ENCODE peak calls at places on chromosomes 11 and 22, in five cellular contexts. C is EL, N is T-cell, U is endothelial cell, Q is HepG2. Y is an unnamed sample.

GRCh38 chr11:109856958-109857357 is 236.2 kb upstream of the ZC3H12C start:
- DNase-seq in C (peak), N (no peak), U (no peak), Q (no peak), Y (no peak)

GRCh38 chr11:15101072-15101701 is 13.5 kb upstream of the INSC start:
- DNase-seq in C (peak), N (peak), U (peak), Q (peak), Y (peak)

GRCh38 chr11:9776203-9776602 is 112.3 kb downstream of the SWAP70 start:
- DNase-seq in C (no peak), N (no peak), U (no peak), Q (no peak), Y (no peak)

GRCh38 chr11:32581556-32581955 is 2.1 kb upstream of the EIF3M start:
- DNase-seq in C (no peak), N (no peak), U (no peak), Q (no peak), Y (no peak)

GRCh38 chr11:112302226-112302868 is 41.7 kb upstream of the PLET1 start:
- DNase-seq in C (peak), N (no peak), U (no peak), Q (no peak), Y (no peak)

GRCh38 chr11:27447288-27447914 is 25.2 kb downstream of the LGR4 start:
- DNase-seq in C (peak), N (no peak), U (no peak), Q (no peak), Y (no peak)

GRCh38 chr22:48586799-48587185 is 1240.9 kb downstream of the BRD1 start:
- DNase-seq in C (no peak), N (no peak), U (no peak), Q (no peak), Y (no peak)

GRCh38 chr11:128843198-128843766 is 23.8 kb downstream of the KCNJ1 start:
- DNase-seq in C (no peak), N (no peak), U (no peak), Q (no peak), Y (no peak)

GRCh38 chr22:38748487-38749136 is 7.2 kb downstream of the SUN2 start:
- DNase-seq in C (no peak), N (no peak), U (no peak), Q (no peak), Y (no peak)

GRCh38 chr11:68128682-68129327 is 7.6 kb upstream of the CHKA start:
- DNase-seq in C (peak), N (no peak), U (no peak), Q (peak), Y (no peak)

GRCh38 chr11:69862331-69862761 is 43.1 kb upstream of the FGF3 start:
- DNase-seq in C (no peak), N (no peak), U (no peak), Q (no peak), Y (no peak)

GRCh38 chr11:46039990-46040389 is 81.3 kb downstream of the PHF21A start:
- DNase-seq in C (peak), N (no peak), U (no peak), Q (no peak), Y (no peak)

GRCh38 chr11:29217901-29218300 is 798.9 kb downstream of the KCNA4 start:
- DNase-seq in C (no peak), N (no peak), U (no peak), Q (no peak), Y (no peak)

GRCh38 chr11:18699848-18700261 is 1.3 kb downstream of the TMEM86A start:
- DNase-seq in C (no peak), N (no peak), U (no peak), Q (no peak), Y (no peak)

GRCh38 chr22:22671506-22671905 is 27.1 kb downstream of the GGTLC2 start:
- DNase-seq in C (no peak), N (no peak), U (no peak), Q (no peak), Y (no peak)

GRCh38 chr11:132022718-132023117 is 652.3 kb downstream of the NTM start:
- DNase-seq in C (peak), N (no peak), U (no peak), Q (no peak), Y (no peak)

GRCh38 chr11:105636496-105636895 is 26.6 kb downstream of the GRIA4 start:
- DNase-seq in C (no peak), N (no peak), U (no peak), Q (no peak), Y (no peak)

GRCh38 chr11:26953770-26954392 is 40.0 kb upstream of the FIBIN start:
- DNase-seq in C (peak), N (no peak), U (no peak), Q (no peak), Y (no peak)

GRCh38 chr11:131430466-131431176 is 60.2 kb downstream of the NTM start:
- DNase-seq in C (no peak), N (no peak), U (no peak), Q (no peak), Y (no peak)

GRCh38 chr11:72227316-72228228 is 3.0 kb downstream of the INPPL1 start:
- DNase-seq in C (no peak), N (no peak), U (no peak), Q (no peak), Y (no peak)

GRCh38 chr22:17121235-17122195 is at the start of gene TMEM121B:
- DNase-seq in C (peak), N (no peak), U (peak), Q (no peak), Y (peak)

GRCh38 chr11:16946477-16947282 is 67.5 kb downstream of the PLEKHA7 start:
- DNase-seq in C (no peak), N (no peak), U (no peak), Q (no peak), Y (no peak)

GRCh38 chr11:2934611-2935239 is 5.5 kb upstream of the PHLDA2 start:
- DNase-seq in C (no peak), N (no peak), U (no peak), Q (no peak), Y (no peak)

GRCh38 chr22:46297151-46297819 is 615 bp downstream of the GTSE1 start:
- DNase-seq in C (peak), N (no peak), U (peak), Q (peak), Y (no peak)

Y was measured in neuronal stem cell.